ENCODE peak calls at places on chromosome 5, in ten cellular contexts. D, P, Q, H, Z, L, J, T, R and A are unnamed samples.

GRCh38 chr5:107372723-107373487 is 297.8 kb downstream of the EFNA5 start:
- DNase-seq in P (no peak), J (no peak), Q (no peak), R (no peak), H (peak; percentile 12), D (no peak), L (no peak), T (no peak), Z (no peak), A (no peak)

GRCh38 chr5:168843277-168843997 is 264.3 kb upstream of the PANK3 start:
- DNase-seq in R (no peak), Z (no peak), Q (no peak), H (no peak), J (no peak), L (no peak), D (no peak), T (no peak), P (no peak), A (no peak)

GRCh38 chr5:19104963-19105362 is 883.0 kb downstream of the CDH18 start:
- DNase-seq in P (no peak), Q (no peak), R (no peak), Z (no peak), L (no peak), H (no peak), J (no peak), D (no peak), T (no peak), A (no peak)

GRCh38 chr5:145531038-145531734 is 304.0 kb downstream of the PRELID2 start:
- DNase-seq in H (peak; percentile 83), J (peak; percentile 58), L (peak; percentile 34), T (no peak), D (peak; percentile 58), Z (peak; percentile 6), Q (peak; percentile 30), P (peak; percentile 81), R (no peak), A (no peak)

GRCh38 chr5:73444499-73445432 is 3.8 kb downstream of the FOXD1 start:
- DNase-seq in P (no peak), T (no peak), L (no peak), R (no peak), D (no peak), H (no peak), J (no peak), Q (no peak), Z (no peak), A (no peak)

GRCh38 chr5:57036621-57037160 is 84.8 kb upstream of the MIER3 start:
- DNase-seq in H (no peak), L (no peak), T (no peak), J (no peak), R (no peak), Q (no peak), Z (no peak), P (no peak), D (no peak), A (no peak)

GRCh38 chr5:172005708-172006377 is 595 bp downstream of the FBXW11 start:
- DNase-seq in D (peak; percentile 37), L (peak; percentile 38), Q (peak; percentile 35), H (no peak), R (peak; percentile 51), T (peak; percentile 26), P (no peak), Z (peak; percentile 26), J (peak; percentile 38), A (no peak)

GRCh38 chr5:84816746-84817547 is 432.3 kb upstream of the EDIL3 start:
- DNase-seq in T (no peak), Z (no peak), H (peak; percentile 29), P (no peak), D (no peak), J (no peak), Q (no peak), L (no peak), R (no peak), A (no peak)

GRCh38 chr5:175825906-175826305 is 45.5 kb upstream of the CPLX2 start:
- DNase-seq in R (no peak), P (no peak), T (no peak), Z (no peak), H (no peak), Q (no peak), L (no peak), D (no peak), J (no peak), A (no peak)
- TF ChIP-seq CTCF in R (no peak), P (no peak), T (no peak), Z (no peak), H (no peak), Q (no peak), L (no peak), D (no peak), J (no peak), A (no peak)

GRCh38 chr5:177020033-177020432 is 2.5 kb upstream of the ZNF346 start:
- DNase-seq in D (no peak), L (no peak), P (no peak), H (no peak), Q (no peak), R (no peak), T (no peak), Z (no peak), J (no peak), A (no peak)

GRCh38 chr5:177023247-177023703 is 779 bp downstream of the ZNF346 start:
- DNase-seq in Z (no peak), L (no peak), T (no peak), J (no peak), P (no peak), D (no peak), H (peak; percentile 16), Q (no peak), R (no peak), A (no peak)

GRCh38 chr5:177024559-177024958 is 2.1 kb downstream of the ZNF346 start:
- DNase-seq in P (no peak), Q (no peak), L (no peak), R (no peak), H (no peak), J (no peak), D (no peak), T (no peak), Z (no peak), A (no peak)

GRCh38 chr5:177025139-177025538 is 2.6 kb downstream of the ZNF346 start:
- DNase-seq in D (no peak), H (no peak), Q (no peak), R (no peak), P (no peak), J (no peak), Z (no peak), T (no peak), L (no peak), A (no peak)

DNA sequence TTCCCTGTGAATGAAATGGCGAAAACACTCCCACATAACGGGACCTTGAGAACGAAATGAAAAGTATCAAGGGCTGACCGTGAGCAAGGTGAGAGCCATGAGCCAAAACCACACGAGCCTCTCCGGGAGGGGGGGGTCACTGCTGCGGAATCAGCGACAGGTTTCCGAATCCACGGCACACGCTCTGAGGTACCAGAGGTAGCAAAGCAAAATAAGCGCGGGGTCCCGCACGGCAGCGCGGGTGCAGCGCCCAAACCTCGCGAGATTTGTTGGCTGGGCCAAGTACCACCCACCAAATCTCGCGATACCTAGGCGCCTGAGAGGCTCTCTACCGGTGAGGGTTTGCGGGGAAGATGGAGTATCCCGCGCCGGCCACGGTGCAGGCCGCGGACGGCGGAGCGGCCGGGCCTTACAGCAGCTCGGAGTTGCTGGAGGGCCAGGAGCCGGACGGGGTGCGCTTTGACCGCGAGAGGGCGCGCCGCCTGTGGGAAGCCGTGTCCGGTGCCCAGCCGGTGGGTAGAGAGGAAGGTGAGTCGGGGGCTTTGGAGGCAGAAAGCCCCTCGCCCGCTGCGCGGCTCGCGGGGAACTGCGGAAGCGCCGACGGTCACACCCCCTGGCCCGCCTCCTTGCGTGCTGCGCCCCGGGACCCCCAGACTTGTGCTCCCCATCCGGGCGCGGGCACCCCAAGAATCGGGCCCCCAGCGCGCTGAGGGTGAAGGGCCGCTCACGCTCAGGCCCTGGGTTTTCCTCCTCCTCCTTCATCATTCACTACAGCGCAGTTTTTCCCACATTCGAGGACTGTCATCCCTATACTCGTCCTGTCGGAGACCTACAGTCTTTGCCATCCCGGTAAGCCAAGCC is at the start of gene ZNF346:
- DNase-seq in T (peak; percentile 90), R (peak; percentile 93), P (peak; percentile 83), H (peak; percentile 92), L (peak; percentile 94), Z (peak; percentile 91), D (peak; percentile 92), Q (peak; percentile 89), J (peak; percentile 92), A (peak; percentile 97)
- TF ChIP-seq POLR2A in T (peak; percentile 27), R (peak; percentile 51), P (peak; percentile 84), H (peak; percentile 82), L (peak; percentile 77), Z (peak; percentile 62), D (peak; percentile 66), Q (peak; percentile 53), J (no peak), A (no peak)

DNA sequence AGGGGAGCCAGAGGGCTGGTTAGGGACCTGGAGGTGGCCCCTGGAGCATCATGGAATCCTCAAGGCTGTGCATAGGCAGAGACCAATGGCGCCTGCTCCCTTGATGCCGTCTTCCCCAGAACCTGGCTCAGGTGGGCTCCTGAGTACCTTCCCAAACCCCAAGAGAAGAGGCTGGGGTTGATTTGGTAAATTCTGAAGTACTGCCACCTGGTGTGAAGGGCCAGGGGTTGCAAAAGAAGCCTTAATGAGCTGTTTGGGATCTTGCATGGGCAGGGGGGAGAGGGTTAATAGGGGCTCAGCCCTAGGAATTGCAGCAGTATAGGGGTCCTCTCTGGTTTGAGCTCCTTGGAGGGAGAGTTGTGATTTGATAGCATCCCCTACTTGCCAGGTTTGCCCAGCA is 52.1 kb downstream of the CYSTM1 start:
- DNase-seq in T (no peak), P (no peak), D (no peak), Z (no peak), R (no peak), L (no peak), J (no peak), Q (no peak), H (no peak), A (no peak)
- TF ChIP-seq CTCF in T (no peak), P (peak; percentile 24), D (no peak), Z (no peak), R (no peak), L (no peak), J (no peak), Q (no peak), H (no peak), A (no peak)

GRCh38 chr5:17257705-17258273 is 40.4 kb downstream of the BASP1 start:
- DNase-seq in D (no peak), Q (no peak), J (no peak), P (no peak), R (no peak), H (peak; percentile 22), Z (no peak), L (no peak), T (no peak), A (no peak)
- TF ChIP-seq POLR2A in D (no peak), Q (no peak), J (no peak), P (no peak), R (no peak), H (no peak), Z (no peak), L (no peak), T (no peak), A (no peak)

GRCh38 chr5:67542489-67542888 is 345.9 kb upstream of the CD180 start:
- DNase-seq in J (no peak), T (no peak), L (no peak), R (no peak), P (no peak), D (no peak), Q (no peak), Z (no peak), H (no peak), A (no peak)
- TF ChIP-seq CTCF in J (no peak), T (no peak), L (no peak), R (no peak), P (no peak), D (no peak), Q (no peak), Z (no peak), H (no peak), A (no peak)

GRCh38 chr5:139395844-139396640 is 1.1 kb upstream of the PROB1 start:
- DNase-seq in J (no peak), D (no peak), Z (no peak), T (no peak), P (no peak), R (no peak), L (no peak), H (no peak), Q (no peak), A (no peak)
- TF ChIP-seq POLR2A in J (no peak), D (no peak), Z (peak; percentile 28), T (no peak), P (no peak), R (no peak), L (no peak), H (no peak), Q (no peak), A (no peak)